ENCODE peak calls at places on chromosomes 2 and 18, in five cellular contexts. One of them, this sample, is unnamed. For H3K4me1, the result is how much of the 10 kb centered on the place peaks cover.

GRCh38 chr2:134549104-134549503 is 169.7 kb downstream of the TMEM163 start:
- DNase-seq in colonic mucosa: no peak
- DNase-seq in breast epithelium: no peak
- DNase-seq in CD8-positive, alpha-beta T cell: no peak
- DNase-seq in thoracic aorta: no peak
- DNase-seq in this sample: no peak

GRCh38 chr2:210557721-210558120 is 1.3 kb downstream of the CPS1 start:
- DNase-seq in thoracic aorta: no peak
- DNase-seq in breast epithelium: no peak
- DNase-seq in CD8-positive, alpha-beta T cell: no peak
- DNase-seq in colonic mucosa: no peak
- DNase-seq in this sample: no peak

GRCh38 chr2:7692657-7693161 is 775.5 kb downstream of the RNF144A start:
- DNase-seq in breast epithelium: no peak
- DNase-seq in colonic mucosa: no peak
- DNase-seq in thoracic aorta: peak
- DNase-seq in CD8-positive, alpha-beta T cell: no peak
- DNase-seq in this sample: no peak

GRCh38 chr18:623760-624620 is 27.2 kb downstream of the CLUL1 start:
- DNase-seq in thoracic aorta: no peak
- DNase-seq in CD8-positive, alpha-beta T cell: peak
- DNase-seq in colonic mucosa: peak
- DNase-seq in breast epithelium: peak
- DNase-seq in this sample: peak

GRCh38 chr2:172972005-172972619 is 103.5 kb upstream of the MAP3K20 start:
- DNase-seq in CD8-positive, alpha-beta T cell: no peak
- DNase-seq in colonic mucosa: peak
- DNase-seq in thoracic aorta: no peak
- DNase-seq in breast epithelium: no peak
- DNase-seq in this sample: no peak

GRCh38 chr2:47028846-47029560 is 113.4 kb upstream of the MCFD2 start:
- DNase-seq in colonic mucosa: no peak
- DNase-seq in breast epithelium: peak
- DNase-seq in CD8-positive, alpha-beta T cell: no peak
- DNase-seq in thoracic aorta: no peak
- DNase-seq in this sample: no peak

GRCh38 chr2:201220102-201220570 is 37.2 kb downstream of the CASP10 start:
- DNase-seq in breast epithelium: no peak
- DNase-seq in colonic mucosa: peak
- DNase-seq in CD8-positive, alpha-beta T cell: no peak
- DNase-seq in thoracic aorta: no peak
- DNase-seq in this sample: peak

GRCh38 chr2:232623768-232624553 is 9.4 kb upstream of the EFHD1 start:
- DNase-seq in colonic mucosa: no peak
- DNase-seq in CD8-positive, alpha-beta T cell: no peak
- DNase-seq in thoracic aorta: no peak
- DNase-seq in breast epithelium: no peak
- DNase-seq in this sample: no peak

GRCh38 chr2:47429795-47430194 is 26.8 kb downstream of the MSH2 start:
- DNase-seq in colonic mucosa: no peak
- DNase-seq in breast epithelium: no peak
- DNase-seq in thoracic aorta: no peak
- DNase-seq in CD8-positive, alpha-beta T cell: no peak
- DNase-seq in this sample: peak

GRCh38 chr2:86225581-86225980 is 26.3 kb downstream of the MRPL35 start:
- DNase-seq in breast epithelium: no peak
- DNase-seq in thoracic aorta: peak
- DNase-seq in colonic mucosa: no peak
- DNase-seq in CD8-positive, alpha-beta T cell: peak
- DNase-seq in this sample: no peak

GRCh38 chr18:39909706-39910105 is 2045.3 kb upstream of the PIK3C3 start:
- DNase-seq in colonic mucosa: no peak
- DNase-seq in breast epithelium: no peak
- DNase-seq in thoracic aorta: no peak
- DNase-seq in CD8-positive, alpha-beta T cell: no peak
- DNase-seq in this sample: no peak

GRCh38 chr2:201357216-201357615 is at the start of gene FLACC1:
- DNase-seq in thoracic aorta: no peak
- DNase-seq in colonic mucosa: no peak
- DNase-seq in CD8-positive, alpha-beta T cell: no peak
- DNase-seq in breast epithelium: no peak
- DNase-seq in this sample: no peak

GRCh38 chr2:141075753-141076152 is 1055.1 kb downstream of the LRP1B start:
- DNase-seq in CD8-positive, alpha-beta T cell: no peak
- DNase-seq in thoracic aorta: no peak
- DNase-seq in colonic mucosa: no peak
- DNase-seq in breast epithelium: no peak
- DNase-seq in this sample: no peak

GRCh38 chr2:111667542-111668273 is 216.3 kb downstream of the ANAPC1 start:
- DNase-seq in colonic mucosa: peak
- DNase-seq in breast epithelium: no peak
- DNase-seq in CD8-positive, alpha-beta T cell: no peak
- DNase-seq in thoracic aorta: no peak
- DNase-seq in this sample: no peak

GRCh38 chr2:111665551-111666116 is 218.4 kb downstream of the ANAPC1 start:
- DNase-seq in breast epithelium: no peak
- DNase-seq in CD8-positive, alpha-beta T cell: no peak
- DNase-seq in colonic mucosa: peak
- DNase-seq in thoracic aorta: no peak
- DNase-seq in this sample: no peak

GRCh38 chr2:111666160-111666559 is 217.8 kb downstream of the ANAPC1 start:
- DNase-seq in breast epithelium: no peak
- DNase-seq in colonic mucosa: peak
- DNase-seq in CD8-positive, alpha-beta T cell: no peak
- DNase-seq in thoracic aorta: no peak
- DNase-seq in this sample: no peak

GRCh38 chr2:111668274-111668616 is 215.7 kb downstream of the ANAPC1 start:
- DNase-seq in CD8-positive, alpha-beta T cell: no peak
- DNase-seq in breast epithelium: no peak
- DNase-seq in thoracic aorta: no peak
- DNase-seq in colonic mucosa: peak
- DNase-seq in this sample: no peak

GRCh38 chr2:111667001-111667400 is 217.0 kb downstream of the ANAPC1 start:
- DNase-seq in CD8-positive, alpha-beta T cell: no peak
- DNase-seq in thoracic aorta: no peak
- DNase-seq in breast epithelium: no peak
- DNase-seq in colonic mucosa: peak
- DNase-seq in this sample: no peak
- H3K4me1 ChIP-seq in CD8-positive, alpha-beta T cell: under half
- H3K4me1 ChIP-seq in thoracic aorta: under half
- H3K4me1 ChIP-seq in breast epithelium: under half
- H3K4me1 ChIP-seq in colonic mucosa: under half
- H3K4me1 ChIP-seq in this sample: under half

GRCh38 chr2:52423655-52424054 is 1343.9 kb upstream of the CHAC2 start:
- DNase-seq in CD8-positive, alpha-beta T cell: no peak
- DNase-seq in thoracic aorta: no peak
- DNase-seq in colonic mucosa: no peak
- DNase-seq in breast epithelium: no peak
- DNase-seq in this sample: no peak

GRCh38 chr2:52431352-52431760 is 1336.2 kb upstream of the CHAC2 start:
- DNase-seq in thoracic aorta: no peak
- DNase-seq in CD8-positive, alpha-beta T cell: no peak
- DNase-seq in colonic mucosa: no peak
- DNase-seq in breast epithelium: no peak
- DNase-seq in this sample: no peak

GRCh38 chr2:52423111-52423510 is 1344.5 kb upstream of the CHAC2 start:
- DNase-seq in breast epithelium: no peak
- DNase-seq in CD8-positive, alpha-beta T cell: no peak
- DNase-seq in colonic mucosa: no peak
- DNase-seq in thoracic aorta: no peak
- DNase-seq in this sample: no peak

GRCh38 chr2:52429740-52430139 is 1337.9 kb upstream of the CHAC2 start:
- DNase-seq in breast epithelium: no peak
- DNase-seq in colonic mucosa: no peak
- DNase-seq in CD8-positive, alpha-beta T cell: no peak
- DNase-seq in thoracic aorta: no peak
- DNase-seq in this sample: no peak

DNA sequence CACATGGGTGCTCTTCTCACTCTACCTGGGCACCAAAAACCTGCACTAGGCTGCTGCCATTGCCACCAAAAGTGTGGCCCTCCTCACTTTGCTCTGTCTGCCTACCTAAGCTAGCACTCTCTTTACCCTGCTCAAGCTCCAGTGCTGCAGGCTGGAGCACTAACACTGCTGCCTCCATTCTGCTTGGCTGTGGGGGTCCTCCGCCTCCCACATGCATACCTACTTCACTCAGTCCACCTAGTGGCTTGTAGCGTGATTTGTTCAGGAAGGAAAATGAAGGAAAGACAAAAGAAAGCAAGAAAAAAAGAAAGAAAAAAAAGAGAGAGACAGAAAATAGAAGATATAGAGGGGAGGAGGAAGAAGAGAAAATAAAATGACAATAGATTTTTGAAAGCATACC is 1339.4 kb upstream of the CHAC2 start:
- DNase-seq in thoracic aorta: no peak
- DNase-seq in CD8-positive, alpha-beta T cell: no peak
- DNase-seq in breast epithelium: no peak
- DNase-seq in colonic mucosa: no peak
- DNase-seq in this sample: no peak
- TF ChIP-seq CTCF in thoracic aorta: no peak
- TF ChIP-seq CTCF in CD8-positive, alpha-beta T cell: no peak
- TF ChIP-seq CTCF in breast epithelium: no peak
- TF ChIP-seq CTCF in colonic mucosa: no peak
- TF ChIP-seq CTCF in this sample: no peak

GRCh38 chr2:69309336-69310048 is 77.5 kb downstream of the GFPT1 start:
- DNase-seq in breast epithelium: no peak
- DNase-seq in colonic mucosa: peak
- DNase-seq in CD8-positive, alpha-beta T cell: no peak
- DNase-seq in thoracic aorta: no peak
- DNase-seq in this sample: no peak
- H3K4me1 ChIP-seq in breast epithelium: under half
- H3K4me1 ChIP-seq in colonic mucosa: under half
- H3K4me1 ChIP-seq in CD8-positive, alpha-beta T cell: under half
- H3K4me1 ChIP-seq in thoracic aorta: half or more
- H3K4me1 ChIP-seq in this sample: under half

DNA sequence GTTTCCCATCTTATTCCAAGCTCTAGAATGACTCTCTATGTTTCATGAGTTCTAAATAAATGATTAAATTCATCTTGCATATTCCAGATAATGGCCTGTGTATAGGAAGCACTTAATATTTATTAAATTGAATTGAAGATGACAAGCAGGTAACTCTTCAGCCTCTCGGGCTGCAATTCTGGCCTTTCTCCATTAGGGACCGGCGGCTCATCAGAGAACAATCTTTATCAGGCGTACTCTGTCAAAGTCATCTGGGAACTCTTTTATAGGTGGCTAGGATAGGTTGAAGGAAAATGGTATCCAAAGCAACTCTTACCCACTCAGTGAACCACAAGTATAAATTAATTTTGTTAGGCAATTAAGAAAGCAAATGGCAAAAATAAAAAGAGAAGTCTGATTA is 308.5 kb downstream of the NOL4 start:
- DNase-seq in breast epithelium: no peak
- DNase-seq in thoracic aorta: no peak
- DNase-seq in colonic mucosa: no peak
- DNase-seq in CD8-positive, alpha-beta T cell: no peak
- DNase-seq in this sample: no peak
- TF ChIP-seq CTCF in breast epithelium: no peak
- TF ChIP-seq CTCF in thoracic aorta: no peak
- TF ChIP-seq CTCF in colonic mucosa: no peak
- TF ChIP-seq CTCF in CD8-positive, alpha-beta T cell: no peak
- TF ChIP-seq CTCF in this sample: no peak

GRCh38 chr2:214710729-214711128 is 98.8 kb downstream of the BARD1 start:
- DNase-seq in breast epithelium: no peak
- DNase-seq in colonic mucosa: no peak
- DNase-seq in thoracic aorta: no peak
- DNase-seq in CD8-positive, alpha-beta T cell: no peak
- DNase-seq in this sample: no peak
- H3K4me1 ChIP-seq in breast epithelium: under half
- H3K4me1 ChIP-seq in colonic mucosa: under half
- H3K4me1 ChIP-seq in thoracic aorta: under half
- H3K4me1 ChIP-seq in CD8-positive, alpha-beta T cell: under half
- H3K4me1 ChIP-seq in this sample: under half

This sample was measured in prostate gland.